ENCODE peak calls at places on chromosome 1, in four cellular contexts. D is T-helper 2 cell; C is astrocyte of the spinal cord; W is stimulated activated CD8-positive, alpha-beta memory T cell treated with anti-CD3 and anti-CD28 coated beads, Interleukin-7, amount 100 ng/mL, for 1 hour. U is an unnamed sample.
A peak's percentile ranks its signal among the peaks of the same experiment; 100 is the strongest.

GRCh38 chr1:151457911-151458882 is 1.1 kb downstream of the POGZ start:
- DNase-seq in W (peak; percentile 33), D (peak; percentile 84), C (peak; percentile 90), U (peak; percentile 73)

GRCh38 chr1:84299536-84300260 is 1.8 kb upstream of the SAMD13 start:
- DNase-seq in C (peak; percentile 22), W (no peak), D (no peak), U (no peak)

GRCh38 chr1:214545293-214545692 is 6.1 kb downstream of the PTPN14 start:
- DNase-seq in W (no peak), C (no peak), D (no peak), U (no peak)

GRCh38 chr1:84693774-84694173 is 3.5 kb upstream of the SSX2IP start:
- DNase-seq in D (no peak), W (no peak), C (no peak), U (no peak)

GRCh38 chr1:37945743-37946702 is 830 bp downstream of the INPP5B start:
- DNase-seq in C (peak; percentile 91), D (no peak), W (no peak), U (no peak)

GRCh38 chr1:65459397-65459768 is 38.9 kb downstream of the LEPR start:
- DNase-seq in D (peak; percentile 64), W (no peak), C (peak; percentile 39), U (no peak)

GRCh38 chr1:231590453-231591198 is 36.0 kb upstream of the DISC1 start:
- DNase-seq in C (peak; percentile 76), W (no peak), D (peak; percentile 65), U (no peak)

GRCh38 chr1:183871142-183871541 is 66.2 kb downstream of the RGL1 start:
- DNase-seq in C (peak; percentile 66), W (no peak), D (peak; percentile 16), U (no peak)

GRCh38 chr1:1861339-1861730 is 29.6 kb downstream of the GNB1 start:
- DNase-seq in C (no peak), D (no peak), W (no peak), U (no peak)

GRCh38 chr1:183450086-183450485 is 22.2 kb upstream of the SMG7 start:
- DNase-seq in C (no peak), W (no peak), D (no peak), U (no peak)

GRCh38 chr1:11571906-11572616 is 82.2 kb downstream of the FBXO2 start:
- DNase-seq in C (no peak), D (peak; percentile 15), W (no peak), U (no peak)

GRCh38 chr1:219092206-219092605 is 81.5 kb upstream of the LYPLAL1 start:
- DNase-seq in C (no peak), D (no peak), W (no peak), U (no peak)